ENCODE peak calls at places on chromosome 1, in five cellular contexts. B is A549, T is IMR-90, O is H1, D is K562. Q is an unnamed sample.

GRCh38 chr1:218344814-218345672 is at the start of gene TGFB2:
- DNase-seq in B (peak; percentile 92), T (peak; percentile 85), O (no peak), D (peak; percentile 62), Q (no peak)

GRCh38 chr1:44632511-44633072 is 41.7 kb downstream of the TMEM53 start:
- DNase-seq in B (no peak), T (peak; percentile 32), O (no peak), D (peak; percentile 69), Q (no peak)

GRCh38 chr1:44594353-44594752 is 79.9 kb downstream of the TMEM53 start:
- DNase-seq in B (no peak), T (no peak), O (no peak), D (no peak), Q (no peak)

GRCh38 chr1:31679091-31679490 is 24.7 kb downstream of the COL16A1 start:
- DNase-seq in B (no peak), T (no peak), O (no peak), D (no peak), Q (no peak)

GRCh38 chr1:212916395-212917133 is 33.8 kb upstream of the VASH2 start:
- DNase-seq in B (no peak), T (peak; percentile 22), O (peak; percentile 69), D (peak; percentile 36), Q (peak; percentile 50)

GRCh38 chr1:153775432-153776311 is 465 bp downstream of the SLC27A3 start:
- DNase-seq in B (peak; percentile 39), T (peak; percentile 50), O (peak; percentile 92), D (peak; percentile 73), Q (no peak)

GRCh38 chr1:86645866-86646647 is 58.3 kb upstream of the SH3GLB1 start:
- DNase-seq in B (no peak), T (no peak), O (no peak), D (no peak), Q (no peak)

GRCh38 chr1:155186955-155187891 is 13.6 kb downstream of the TRIM46 start:
- DNase-seq in B (no peak), T (no peak), O (no peak), D (no peak), Q (no peak)

GRCh38 chr1:90964444-90965035 is 57.3 kb downstream of the ZNF644 start:
- DNase-seq in B (no peak), T (peak; percentile 21), O (no peak), D (no peak), Q (peak; percentile 21)

GRCh38 chr1:54120698-54121481 is 31.9 kb downstream of the CDCP2 start:
- DNase-seq in B (no peak), T (no peak), O (peak; percentile 63), D (peak; percentile 53), Q (no peak)

GRCh38 chr1:81437213-81437612 is 363.5 kb upstream of the ADGRL2 start:
- DNase-seq in B (no peak), T (no peak), O (no peak), D (no peak), Q (no peak)

GRCh38 chr1:7093297-7093696 is 308.0 kb downstream of the CAMTA1 start:
- DNase-seq in B (no peak), T (no peak), O (no peak), D (no peak), Q (no peak)

GRCh38 chr1:3206696-3207095 is 137.7 kb downstream of the PRDM16 start:
- DNase-seq in B (no peak), T (no peak), O (no peak), D (no peak), Q (no peak)

GRCh38 chr1:7470904-7471638 is 300.0 kb upstream of the VAMP3 start:
- DNase-seq in B (peak; percentile 94), T (peak; percentile 99), O (no peak), D (no peak), Q (no peak)

GRCh38 chr1:161177112-161177935 is at the start of gene B4GALT3:
- DNase-seq in B (peak; percentile 81), T (peak; percentile 65), O (peak; percentile 100), D (peak; percentile 98), Q (peak; percentile 87)

GRCh38 chr1:151047591-151047924 is at the start of gene C1orf56:
- DNase-seq in B (peak; percentile 76), T (peak; percentile 60), O (peak; percentile 83), D (peak; percentile 73), Q (peak; percentile 43)

GRCh38 chr1:197096137-197096536 is 29.1 kb upstream of the F13B start:
- DNase-seq in B (no peak), T (peak; percentile 4), O (no peak), D (no peak), Q (no peak)

GRCh38 chr1:31617917-31618746 is 643 bp downstream of the HCRTR1 start:
- DNase-seq in B (peak; percentile 27), T (peak; percentile 12), O (peak; percentile 88), D (peak; percentile 86), Q (peak; percentile 19)

GRCh38 chr1:232443372-232443771 is 186.6 kb downstream of the SIPA1L2 start:
- DNase-seq in B (no peak), T (no peak), O (no peak), D (no peak), Q (no peak)

GRCh38 chr1:232440325-232441059 is 189.4 kb downstream of the SIPA1L2 start:
- DNase-seq in B (no peak), T (no peak), O (no peak), D (no peak), Q (no peak)

GRCh38 chr1:232447125-232447524 is 182.8 kb downstream of the SIPA1L2 start:
- DNase-seq in B (no peak), T (no peak), O (no peak), D (no peak), Q (no peak)

GRCh38 chr1:232450626-232451025 is 179.3 kb downstream of the SIPA1L2 start:
- DNase-seq in B (no peak), T (peak; percentile 45), O (no peak), D (no peak), Q (no peak)

DNA sequence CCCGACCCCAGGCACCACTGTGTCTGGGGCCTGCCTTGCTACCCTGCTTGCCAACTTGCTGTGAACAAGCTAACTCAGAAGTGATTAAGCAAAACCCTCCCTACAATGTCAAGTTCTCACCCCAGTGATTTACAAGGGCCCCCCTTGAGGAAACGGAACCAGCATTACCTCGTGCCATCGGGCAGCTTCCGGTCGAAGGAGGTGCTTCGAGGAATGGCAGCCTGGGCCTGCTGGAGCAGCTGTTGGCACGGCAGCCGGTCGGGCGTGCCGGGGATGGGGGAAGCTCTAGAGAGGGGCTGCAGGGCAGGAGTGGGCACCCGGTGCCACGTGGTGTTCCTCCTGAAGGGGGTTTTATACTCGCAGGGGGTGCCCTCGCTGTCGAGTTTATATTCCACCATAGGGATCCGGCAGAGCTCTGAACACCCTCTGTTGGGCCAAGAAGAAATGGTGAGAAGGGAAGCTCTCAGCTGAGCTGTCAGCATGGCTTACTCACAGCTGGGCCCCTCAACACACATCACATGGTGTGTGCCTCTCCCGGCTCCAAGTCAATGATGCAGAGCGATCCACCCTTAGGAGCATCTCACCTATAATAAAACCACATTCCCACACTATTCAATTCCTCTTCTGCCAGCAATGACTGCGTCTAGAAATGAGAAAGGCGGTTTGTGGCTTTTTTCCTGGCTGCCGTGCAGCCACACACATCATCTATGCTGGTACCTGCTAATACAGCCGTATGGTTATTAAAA is 184.4 kb downstream of the SIPA1L2 start:
- DNase-seq in B (no peak), T (peak; percentile 22), O (no peak), D (no peak), Q (no peak)
- TF ChIP-seq MAFK in B (no peak), T (no peak), O (no peak), D (no peak), Q (no peak)

GRCh38 chr1:168734271-168734670 is 5.3 kb upstream of the DPT start:
- DNase-seq in B (no peak), T (no peak), O (no peak), D (no peak), Q (no peak)

GRCh38 chr1:168733241-168733640 is 4.2 kb upstream of the DPT start:
- DNase-seq in B (no peak), T (no peak), O (no peak), D (no peak), Q (no peak)

GRCh38 chr1:168735987-168736386 is 7.0 kb upstream of the DPT start:
- DNase-seq in B (no peak), T (no peak), O (no peak), D (no peak), Q (no peak)

GRCh38 chr1:168736450-168736980 is 7.5 kb upstream of the DPT start:
- DNase-seq in B (no peak), T (no peak), O (no peak), D (no peak), Q (no peak)

DNA sequence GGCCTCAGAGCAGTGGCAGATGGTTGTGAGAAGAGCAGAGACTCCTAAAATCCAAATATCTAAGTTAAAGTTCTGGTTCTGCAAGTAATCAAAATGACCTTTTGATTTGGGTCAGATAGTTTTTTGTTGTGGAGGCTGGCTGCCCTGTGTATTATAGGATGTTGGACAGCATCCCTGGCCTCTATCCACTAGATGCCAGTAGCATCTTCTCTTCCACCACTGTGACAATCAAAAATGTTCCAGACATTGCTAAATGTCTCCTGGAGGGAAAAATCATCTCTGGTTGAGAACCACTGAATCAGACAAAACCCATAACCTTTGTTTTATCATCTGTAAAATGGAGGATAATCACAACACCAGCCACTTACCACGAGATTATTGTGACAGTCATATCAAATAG is 5.9 kb upstream of the DPT start:
- DNase-seq in B (no peak), T (no peak), O (no peak), D (no peak), Q (no peak)
- TF ChIP-seq MAFK in B (no peak), T (no peak), O (no peak), D (no peak), Q (no peak)

DNA sequence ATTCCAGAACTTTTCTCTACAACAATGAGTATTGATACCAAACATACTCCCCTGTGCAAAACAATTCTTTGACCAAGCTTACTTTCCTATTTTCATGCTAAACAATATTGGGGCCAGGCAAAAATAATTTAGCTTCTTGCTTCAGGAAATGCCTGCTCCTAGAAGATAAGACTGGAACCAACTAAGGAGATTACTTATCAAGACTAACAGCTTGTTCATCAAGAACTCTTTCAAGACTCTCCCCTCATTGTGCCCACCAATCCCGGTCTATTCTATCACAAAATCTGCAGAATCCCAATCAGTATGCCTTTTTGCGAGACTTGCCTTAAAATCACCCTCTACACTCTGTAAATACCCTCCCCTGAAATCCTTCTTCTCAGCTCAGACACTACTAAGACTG is 536.6 kb downstream of the RWDD3 start:
- DNase-seq in B (no peak), T (no peak), O (no peak), D (no peak), Q (no peak)
- TF ChIP-seq MAFK in B (no peak), T (no peak), O (no peak), D (no peak), Q (no peak)

GRCh38 chr1:245880754-245881403 is 626.2 kb downstream of the SMYD3 start:
- DNase-seq in B (no peak), T (peak; percentile 91), O (no peak), D (no peak), Q (no peak)

GRCh38 chr1:245876586-245876985 is 630.5 kb downstream of the SMYD3 start:
- DNase-seq in B (no peak), T (peak; percentile 69), O (no peak), D (no peak), Q (no peak)

GRCh38 chr1:245879091-245879490 is 628.0 kb downstream of the SMYD3 start:
- DNase-seq in B (no peak), T (no peak), O (no peak), D (no peak), Q (no peak)

GRCh38 chr1:245877976-245878375 is 629.1 kb downstream of the SMYD3 start:
- DNase-seq in B (no peak), T (no peak), O (no peak), D (no peak), Q (no peak)

DNA sequence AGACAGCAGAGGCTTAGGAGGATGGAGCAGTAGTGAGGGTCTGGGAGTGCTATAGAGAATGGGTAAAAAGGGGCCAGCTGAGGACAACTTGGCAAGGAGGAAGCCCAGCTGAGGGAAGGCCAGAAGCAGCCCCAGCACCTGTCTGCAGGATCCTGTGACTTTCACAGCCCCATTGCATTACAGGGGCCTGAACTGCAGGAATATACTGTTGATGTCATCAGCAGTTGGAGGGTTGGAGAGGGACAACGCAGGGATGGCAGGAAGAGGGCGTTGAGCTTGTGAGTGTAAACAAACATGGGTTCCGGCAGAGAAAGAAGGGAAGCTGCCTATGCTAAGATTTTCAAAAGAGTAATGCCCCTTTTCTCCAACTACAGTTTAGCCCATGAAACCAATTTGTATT is 628.5 kb downstream of the SMYD3 start:
- DNase-seq in B (no peak), T (peak; percentile 56), O (no peak), D (no peak), Q (no peak)
- TF ChIP-seq MAFK in B (no peak), T (no peak), O (no peak), D (no peak), Q (no peak)